ENCODE peak calls at places on chromosomes 4 and X, in nine cellular contexts. One of them, this sample, is unnamed.

GRCh38 chr4:103264905-103265304 is 66.8 kb upstream of the CENPE start:
- DNase-seq in A549: no peak
- DNase-seq in osteoblast: no peak
- DNase-seq in body of pancreas: no peak
- DNase-seq in Peyer's patch: no peak
- DNase-seq in fibroblast of lung: no peak
- DNase-seq in heart right ventricle: no peak
- DNase-seq in left lung: no peak
- DNase-seq in IMR-90: no peak
- DNase-seq in this sample: no peak

GRCh38 chrX:38561126-38561868 is at the start of gene TSPAN7:
- DNase-seq in A549: peak; percentile 40
- DNase-seq in IMR-90: peak; percentile 40
- DNase-seq in osteoblast: peak; percentile 86
- DNase-seq in body of pancreas: peak; percentile 87
- DNase-seq in left lung: peak; percentile 91
- DNase-seq in fibroblast of lung: peak; percentile 50
- DNase-seq in Peyer's patch: peak; percentile 89
- DNase-seq in heart right ventricle: peak; percentile 84
- DNase-seq in this sample: no peak

GRCh38 chr4:126888968-126889367 is 743.8 kb upstream of the INTU start:
- DNase-seq in fibroblast of lung: peak; percentile 73
- DNase-seq in heart right ventricle: no peak
- DNase-seq in IMR-90: peak; percentile 77
- DNase-seq in Peyer's patch: no peak
- DNase-seq in osteoblast: peak; percentile 55
- DNase-seq in left lung: no peak
- DNase-seq in A549: no peak
- DNase-seq in body of pancreas: no peak
- DNase-seq in this sample: peak; percentile 61

GRCh38 chr4:8315343-8316250 is 46.0 kb downstream of the HTRA3 start:
- DNase-seq in body of pancreas: peak; percentile 80
- DNase-seq in A549: peak; percentile 60
- DNase-seq in heart right ventricle: no peak
- DNase-seq in Peyer's patch: peak; percentile 50
- DNase-seq in osteoblast: peak; percentile 97
- DNase-seq in IMR-90: peak; percentile 89
- DNase-seq in fibroblast of lung: peak; percentile 81
- DNase-seq in left lung: peak; percentile 84
- DNase-seq in this sample: peak; percentile 81

GRCh38 chr4:8468746-8469535 is 28.4 kb downstream of the TRMT44 start:
- DNase-seq in Peyer's patch: peak; percentile 70
- DNase-seq in IMR-90: peak; percentile 57
- DNase-seq in heart right ventricle: peak; percentile 65
- DNase-seq in left lung: peak; percentile 90
- DNase-seq in body of pancreas: peak; percentile 64
- DNase-seq in fibroblast of lung: peak; percentile 39
- DNase-seq in osteoblast: peak; percentile 96
- DNase-seq in A549: peak; percentile 28
- DNase-seq in this sample: peak; percentile 9

GRCh38 chr4:55037728-55038127 is 87.7 kb downstream of the KDR start:
- DNase-seq in heart right ventricle: no peak
- DNase-seq in Peyer's patch: no peak
- DNase-seq in osteoblast: no peak
- DNase-seq in left lung: no peak
- DNase-seq in A549: no peak
- DNase-seq in fibroblast of lung: no peak
- DNase-seq in body of pancreas: no peak
- DNase-seq in IMR-90: no peak
- DNase-seq in this sample: no peak

GRCh38 chr4:120105472-120105871 is 38.8 kb upstream of the MAD2L1 start:
- DNase-seq in A549: no peak
- DNase-seq in osteoblast: no peak
- DNase-seq in fibroblast of lung: no peak
- DNase-seq in left lung: no peak
- DNase-seq in Peyer's patch: no peak
- DNase-seq in IMR-90: no peak
- DNase-seq in body of pancreas: no peak
- DNase-seq in heart right ventricle: no peak
- DNase-seq in this sample: no peak

GRCh38 chrX:130896026-130896425 is 7.0 kb downstream of the ENOX2 start:
- DNase-seq in left lung: no peak
- DNase-seq in body of pancreas: no peak
- DNase-seq in osteoblast: no peak
- DNase-seq in A549: no peak
- DNase-seq in heart right ventricle: no peak
- DNase-seq in fibroblast of lung: no peak
- DNase-seq in Peyer's patch: no peak
- DNase-seq in IMR-90: peak; percentile 4
- DNase-seq in this sample: no peak

GRCh38 chr4:18675586-18675985 is 654.0 kb upstream of the LCORL start:
- DNase-seq in A549: no peak
- DNase-seq in left lung: no peak
- DNase-seq in fibroblast of lung: no peak
- DNase-seq in Peyer's patch: no peak
- DNase-seq in heart right ventricle: no peak
- DNase-seq in osteoblast: no peak
- DNase-seq in body of pancreas: no peak
- DNase-seq in IMR-90: no peak
- DNase-seq in this sample: no peak

GRCh38 chr4:69025999-69026387 is 70.3 kb upstream of the UGT2B7 start:
- DNase-seq in body of pancreas: no peak
- DNase-seq in heart right ventricle: no peak
- DNase-seq in osteoblast: no peak
- DNase-seq in A549: no peak
- DNase-seq in Peyer's patch: no peak
- DNase-seq in left lung: no peak
- DNase-seq in IMR-90: no peak
- DNase-seq in fibroblast of lung: no peak
- DNase-seq in this sample: no peak

GRCh38 chr4:69026974-69027373 is 69.3 kb upstream of the UGT2B7 start:
- DNase-seq in A549: no peak
- DNase-seq in heart right ventricle: no peak
- DNase-seq in left lung: no peak
- DNase-seq in fibroblast of lung: no peak
- DNase-seq in IMR-90: no peak
- DNase-seq in Peyer's patch: no peak
- DNase-seq in body of pancreas: no peak
- DNase-seq in osteoblast: no peak
- DNase-seq in this sample: no peak

GRCh38 chr4:69025191-69025998 is 70.9 kb upstream of the UGT2B7 start:
- DNase-seq in A549: no peak
- DNase-seq in Peyer's patch: no peak
- DNase-seq in body of pancreas: peak; percentile 43
- DNase-seq in osteoblast: no peak
- DNase-seq in left lung: no peak
- DNase-seq in heart right ventricle: no peak
- DNase-seq in fibroblast of lung: no peak
- DNase-seq in IMR-90: no peak
- DNase-seq in this sample: no peak
- TF ChIP-seq CTCF in A549: peak; percentile 17
- TF ChIP-seq CTCF in Peyer's patch: peak; percentile 42
- TF ChIP-seq CTCF in body of pancreas: peak; percentile 69
- TF ChIP-seq CTCF in osteoblast: no peak
- TF ChIP-seq CTCF in left lung: no peak
- TF ChIP-seq CTCF in heart right ventricle: no peak
- TF ChIP-seq CTCF in fibroblast of lung: no peak
- TF ChIP-seq CTCF in IMR-90: no peak
- TF ChIP-seq CTCF in this sample: peak; percentile 50

DNA sequence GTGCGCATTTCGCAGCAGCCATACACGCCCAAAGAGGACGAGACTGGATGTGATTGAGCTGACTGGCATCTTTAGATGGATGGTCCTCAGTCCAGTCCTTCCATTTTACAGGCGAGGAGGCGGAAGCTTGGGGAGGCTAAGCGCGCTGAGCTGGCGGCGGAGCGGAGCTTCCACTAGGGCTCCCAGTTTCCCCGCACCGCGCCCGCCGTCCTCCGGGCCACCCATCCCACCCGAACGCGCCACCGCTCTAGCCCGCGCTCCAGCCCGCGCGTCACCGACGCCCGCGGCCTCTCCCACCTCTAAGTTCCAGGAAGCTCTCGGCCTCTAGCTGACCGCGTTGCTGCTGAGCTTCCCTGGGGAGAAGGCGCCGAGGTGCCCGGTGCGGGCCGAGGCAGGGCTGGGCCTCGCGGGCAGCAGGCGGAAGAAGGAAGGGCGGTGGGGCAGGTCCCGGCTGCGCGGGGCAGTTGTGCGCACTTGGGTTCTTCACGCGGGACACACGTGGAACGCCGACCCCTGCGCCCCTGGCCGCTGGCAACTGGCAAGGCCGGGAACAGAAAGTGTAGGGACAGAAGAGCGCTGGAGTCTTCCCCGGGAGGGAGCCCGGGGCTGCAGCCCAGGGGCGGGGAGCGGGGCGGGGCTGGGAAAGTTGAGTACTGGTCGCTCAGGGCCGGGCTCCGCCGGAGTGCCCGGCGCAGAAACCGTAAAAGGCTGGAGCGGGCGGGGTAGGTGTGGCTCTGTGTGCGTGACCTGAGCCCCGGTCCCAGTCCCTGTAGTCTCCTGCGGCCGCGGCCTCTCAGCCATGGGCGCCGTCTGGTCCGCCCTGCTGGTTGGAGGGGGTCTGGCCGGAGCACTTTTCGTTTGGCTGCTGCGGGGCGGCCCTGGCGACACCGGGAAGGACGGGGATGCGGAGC is at the start of gene STBD1:
- DNase-seq in A549: peak; percentile 44
- DNase-seq in IMR-90: peak; percentile 49
- DNase-seq in left lung: peak; percentile 96
- DNase-seq in Peyer's patch: peak; percentile 85
- DNase-seq in fibroblast of lung: peak; percentile 74
- DNase-seq in osteoblast: peak; percentile 97
- DNase-seq in body of pancreas: peak; percentile 84
- DNase-seq in heart right ventricle: peak; percentile 85
- DNase-seq in this sample: peak; percentile 65
- H3K27ac ChIP-seq in A549: peak within 1 kb of the TSS; percentile 99
- H3K27ac ChIP-seq in IMR-90: peak within 1 kb of the TSS; percentile 74
- H3K27ac ChIP-seq in left lung: peak within 1 kb of the TSS; percentile 89
- H3K27ac ChIP-seq in Peyer's patch: peak within 1 kb of the TSS; percentile 92
- H3K27ac ChIP-seq in fibroblast of lung: peak within 1 kb of the TSS; percentile 81
- H3K27ac ChIP-seq in osteoblast: peak within 1 kb of the TSS; percentile 60
- H3K27ac ChIP-seq in body of pancreas: peak within 1 kb of the TSS; percentile 89
- H3K27ac ChIP-seq in heart right ventricle: peak within 1 kb of the TSS; percentile 69
- H3K27ac ChIP-seq in this sample: peak within 1 kb of the TSS; percentile 39

DNA sequence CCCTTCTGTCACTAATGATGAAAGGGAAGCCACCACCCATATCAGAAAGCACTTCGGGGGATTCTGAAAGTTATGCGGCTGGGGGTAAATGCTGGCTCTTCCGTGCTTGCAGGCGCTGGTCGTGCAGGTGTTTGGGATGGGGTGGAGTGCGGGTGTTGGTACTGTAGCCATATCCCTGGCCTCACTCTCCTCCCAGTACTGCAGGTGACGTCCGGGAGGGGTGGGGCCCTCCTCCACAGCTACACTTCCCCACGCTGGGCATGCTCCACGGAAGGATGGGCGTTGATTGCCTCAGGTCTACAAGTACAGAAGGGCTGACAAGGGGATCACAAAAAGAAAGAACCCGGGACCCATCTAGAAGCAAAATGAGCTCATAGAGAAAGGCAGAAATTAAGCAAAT is 48.6 kb upstream of the CLDN24 start:
- DNase-seq in Peyer's patch: no peak
- DNase-seq in A549: no peak
- DNase-seq in heart right ventricle: no peak
- DNase-seq in body of pancreas: no peak
- DNase-seq in fibroblast of lung: no peak
- DNase-seq in osteoblast: no peak
- DNase-seq in left lung: no peak
- DNase-seq in IMR-90: no peak
- DNase-seq in this sample: no peak
- H3K4me1 ChIP-seq in Peyer's patch: no peaks in the 10 kb centered on the region
- H3K4me1 ChIP-seq in A549: no peaks in the 10 kb centered on the region
- H3K4me1 ChIP-seq in heart right ventricle: no peaks in the 10 kb centered on the region
- H3K4me1 ChIP-seq in body of pancreas: no peaks in the 10 kb centered on the region
- H3K4me1 ChIP-seq in fibroblast of lung: no peaks in the 10 kb centered on the region
- H3K4me1 ChIP-seq in osteoblast: no peaks in the 10 kb centered on the region
- H3K4me1 ChIP-seq in left lung: no peaks in the 10 kb centered on the region
- H3K4me1 ChIP-seq in IMR-90: no peaks in the 10 kb centered on the region
- H3K4me1 ChIP-seq in this sample: no peaks in the 10 kb centered on the region

DNA sequence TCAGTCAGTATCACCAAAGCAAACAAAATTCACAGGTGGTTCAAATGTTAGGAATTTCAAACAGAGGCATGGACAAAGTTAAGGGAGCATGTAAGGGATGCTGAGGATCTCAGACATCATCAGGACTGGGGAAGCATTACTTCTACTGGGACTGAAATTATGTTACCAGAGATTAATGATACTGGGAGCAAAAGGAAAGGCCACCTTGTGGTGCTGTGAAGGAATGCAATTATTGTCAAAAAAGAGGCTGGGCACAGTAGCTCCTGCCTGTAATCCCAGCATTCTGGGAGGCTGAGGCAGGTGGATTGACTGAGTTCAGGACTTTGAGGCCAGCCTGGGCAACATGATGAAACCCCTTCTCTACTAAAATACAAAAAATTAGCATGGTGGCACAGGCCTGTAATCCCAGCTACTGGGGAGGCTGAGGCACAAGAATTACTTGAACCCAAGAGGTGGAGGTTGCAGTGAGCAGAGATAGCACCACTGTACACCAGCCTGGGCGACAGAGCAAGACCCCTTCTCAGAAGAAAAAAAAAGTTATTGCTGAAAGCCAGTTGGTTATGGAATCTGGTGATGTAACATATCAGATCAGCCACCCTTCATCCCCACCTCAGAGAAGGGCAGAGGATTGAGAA is 954.3 kb downstream of the PCDH7 start:
- DNase-seq in osteoblast: no peak
- DNase-seq in fibroblast of lung: no peak
- DNase-seq in IMR-90: peak; percentile 8
- DNase-seq in A549: no peak
- DNase-seq in Peyer's patch: no peak
- DNase-seq in heart right ventricle: no peak
- DNase-seq in body of pancreas: no peak
- DNase-seq in left lung: no peak
- DNase-seq in this sample: no peak
- TF ChIP-seq CTCF in osteoblast: no peak
- TF ChIP-seq CTCF in fibroblast of lung: peak; percentile 5
- TF ChIP-seq CTCF in IMR-90: peak; percentile 45
- TF ChIP-seq CTCF in A549: no peak
- TF ChIP-seq CTCF in Peyer's patch: peak; percentile 19
- TF ChIP-seq CTCF in heart right ventricle: peak; percentile 37
- TF ChIP-seq CTCF in body of pancreas: peak; percentile 26
- TF ChIP-seq CTCF in left lung: peak; percentile 19
- TF ChIP-seq CTCF in this sample: peak; percentile 65

GRCh38 chrX:71623714-71624113 is 5.4 kb upstream of the CXCR3 start:
- DNase-seq in heart right ventricle: no peak
- DNase-seq in Peyer's patch: no peak
- DNase-seq in left lung: no peak
- DNase-seq in osteoblast: no peak
- DNase-seq in body of pancreas: no peak
- DNase-seq in A549: no peak
- DNase-seq in fibroblast of lung: no peak
- DNase-seq in IMR-90: no peak
- DNase-seq in this sample: no peak
- H3K27ac ChIP-seq in heart right ventricle: no peak overlapping the region
- H3K27ac ChIP-seq in Peyer's patch: peak overlapping the region; percentile 94
- H3K27ac ChIP-seq in left lung: no peak overlapping the region
- H3K27ac ChIP-seq in osteoblast: no peak overlapping the region
- H3K27ac ChIP-seq in body of pancreas: no peak overlapping the region
- H3K27ac ChIP-seq in A549: no peak overlapping the region
- H3K27ac ChIP-seq in fibroblast of lung: no peak overlapping the region
- H3K27ac ChIP-seq in IMR-90: no peak overlapping the region
- H3K27ac ChIP-seq in this sample: no peak overlapping the region

This sample was measured in foreskin keratinocyte.